ENCODE peak calls at places on chromosomes 12 and 14, in nine cellular contexts. F is heart right ventricle, K is cardiac fibroblast, E is AG04449, P is GM23338, N is fibroblast of pulmonary artery, S is colonic mucosa, H is neural progenitor cell, Z is mesenchymal stem cell. J is an unnamed sample.

GRCh38 chr14:54881235-54881760 is 21.3 kb downstream of the GCH1 start:
- DNase-seq in F (no peak), K (peak; percentile 88), E (no peak), P (no peak), N (peak; percentile 74), S (peak; percentile 45), H (no peak), Z (no peak), J (no peak)

GRCh38 chr12:128910629-128911028 is 57.4 kb downstream of the GLT1D1 start:
- DNase-seq in F (no peak), K (no peak), E (no peak), P (no peak), N (no peak), S (no peak), H (no peak), Z (no peak), J (no peak)

GRCh38 chr12:26028953-26029740 is 70.7 kb downstream of the RASSF8 start:
- DNase-seq in F (peak; percentile 32), K (peak; percentile 80), E (no peak), P (peak; percentile 66), N (peak; percentile 79), S (peak; percentile 31), H (peak; percentile 59), Z (peak; percentile 57), J (no peak)

GRCh38 chr14:36519431-36520321 is at the start of gene NKX2-1:
- DNase-seq in F (no peak), K (no peak), E (no peak), P (peak; percentile 87), N (no peak), S (no peak), H (peak; percentile 61), Z (no peak), J (no peak)

GRCh38 chr12:124416516-124417395 is 121.9 kb downstream of the RFLNA start:
- DNase-seq in F (no peak), K (peak; percentile 53), E (no peak), P (no peak), N (no peak), S (no peak), H (no peak), Z (peak; percentile 65), J (no peak)

GRCh38 chr12:6963741-6964446 is 6.6 kb downstream of the PHB2 start:
- DNase-seq in F (no peak), K (no peak), E (no peak), P (no peak), N (no peak), S (peak; percentile 60), H (no peak), Z (no peak), J (no peak)

GRCh38 chr12:57726151-57726883 is 12.2 kb downstream of the AGAP2 start:
- DNase-seq in F (peak; percentile 81), K (peak; percentile 83), E (peak; percentile 29), P (peak; percentile 96), N (peak; percentile 80), S (peak; percentile 88), H (peak; percentile 93), Z (peak; percentile 83), J (peak; percentile 100)

GRCh38 chr12:100058482-100059029 is 73.8 kb upstream of the ANKS1B start:
- DNase-seq in F (no peak), K (peak; percentile 84), E (peak; percentile 89), P (no peak), N (peak; percentile 91), S (no peak), H (no peak), Z (peak; percentile 90), J (no peak)

GRCh38 chr14:24630872-24631477 is 3.0 kb downstream of the GZMB start:
- DNase-seq in F (no peak), K (peak; percentile 17), E (no peak), P (no peak), N (peak; percentile 36), S (no peak), H (no peak), Z (no peak), J (no peak)

DNA sequence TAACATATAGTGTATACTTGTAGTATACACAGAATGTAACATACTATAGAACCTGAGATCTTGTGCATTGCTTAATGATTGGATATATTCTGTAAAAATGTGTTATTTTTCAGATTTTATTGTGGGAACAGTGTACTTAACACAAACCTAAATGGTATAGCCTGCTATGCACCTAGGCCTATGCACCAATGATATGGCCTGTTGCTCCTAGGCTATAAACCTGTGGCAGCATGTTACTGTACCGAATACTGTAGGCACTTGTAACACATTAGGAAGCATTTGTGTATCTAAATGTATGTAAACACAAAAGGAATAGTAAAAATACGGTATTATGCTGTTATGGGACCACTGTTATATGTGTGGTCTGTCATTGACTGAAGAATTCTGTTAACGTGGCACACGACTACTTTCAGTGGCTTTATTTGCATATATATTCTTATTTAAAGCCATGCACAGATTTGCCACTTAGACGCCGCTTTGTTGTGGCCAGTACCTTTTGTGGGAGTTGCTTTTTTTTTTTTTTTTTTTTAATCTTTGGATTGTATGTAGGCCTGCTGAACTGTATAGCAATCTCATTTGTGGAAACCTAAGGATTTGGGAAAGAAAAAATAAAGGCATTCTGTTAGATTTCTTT is 7.4 kb downstream of the PAPOLA start:
- DNase-seq in F (no peak), K (no peak), E (no peak), P (no peak), N (no peak), S (no peak), H (no peak), Z (no peak), J (no peak)
- H3K4me3 ChIP-seq in F (no peak overlapping the region), K (no peak overlapping the region), E (no peak overlapping the region), P (no peak overlapping the region), N (no peak overlapping the region), S (no peak overlapping the region), H (no peak overlapping the region), Z (no peak overlapping the region), J (no peak overlapping the region)

GRCh38 chr12:114400925-114401324 is 5.0 kb downstream of the TBX5 start:
- DNase-seq in F (peak; percentile 29), K (peak; percentile 34), E (no peak), P (peak; percentile 46), N (peak; percentile 73), S (no peak), H (peak; percentile 48), Z (no peak), J (no peak)
- H3K4me3 ChIP-seq in F (peak overlapping the region; percentile 9), K (no peak overlapping the region), E (no peak overlapping the region), P (peak overlapping the region; percentile 46), N (no peak overlapping the region), S (no peak overlapping the region), H (no peak overlapping the region), Z (peak overlapping the region; percentile 55), J (no peak overlapping the region)

DNA sequence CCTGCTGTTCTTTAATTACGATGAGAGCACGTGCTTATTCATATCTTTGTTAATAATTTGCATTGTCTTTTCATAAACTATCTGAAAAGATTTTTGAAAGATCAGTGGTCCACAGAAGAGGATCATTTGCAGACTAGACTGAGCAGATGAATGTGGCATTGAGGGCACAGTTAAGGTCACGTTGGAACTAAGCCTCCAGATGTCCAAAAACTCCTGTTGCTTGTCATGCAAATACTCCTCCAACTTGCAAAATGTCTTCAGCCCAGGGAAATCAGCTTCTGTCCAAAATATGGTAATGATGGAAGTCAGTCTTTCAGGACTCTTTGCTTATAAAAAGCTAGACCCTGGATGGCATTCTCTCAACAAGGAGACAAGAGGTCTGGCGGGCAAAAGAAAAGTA is 201.6 kb upstream of the TMEM260 start:
- DNase-seq in F (no peak), K (no peak), E (no peak), P (no peak), N (no peak), S (no peak), H (no peak), Z (no peak), J (no peak)
- H3K4me3 ChIP-seq in F (no peak overlapping the region), K (no peak overlapping the region), E (no peak overlapping the region), P (no peak overlapping the region), N (peak overlapping the region; percentile 10), S (no peak overlapping the region), H (no peak overlapping the region), Z (no peak overlapping the region), J (no peak overlapping the region)

DNA sequence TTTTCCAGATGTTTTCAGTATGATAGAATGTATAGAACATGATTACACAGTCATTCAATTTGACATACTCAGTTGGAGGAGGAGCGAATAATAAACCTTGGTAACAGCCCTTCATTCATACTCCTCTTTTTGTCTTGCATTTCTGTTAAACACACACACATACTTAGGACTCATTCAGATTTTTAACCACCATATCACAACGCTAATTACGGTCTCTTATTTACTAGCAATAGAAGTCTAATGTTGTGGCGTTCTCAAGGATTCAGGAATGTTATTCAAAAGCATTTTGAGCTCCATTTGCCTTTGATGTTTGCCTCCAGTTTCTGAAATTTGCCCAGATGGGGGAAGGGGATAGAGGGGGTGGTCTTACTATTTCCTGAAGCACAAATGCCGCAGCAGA is 227.1 kb downstream of the FBXL14 start:
- DNase-seq in F (no peak), K (no peak), E (no peak), P (no peak), N (no peak), S (no peak), H (no peak), Z (no peak), J (no peak)
- H3K4me3 ChIP-seq in F (no peak overlapping the region), K (no peak overlapping the region), E (no peak overlapping the region), P (no peak overlapping the region), N (no peak overlapping the region), S (no peak overlapping the region), H (no peak overlapping the region), Z (no peak overlapping the region), J (no peak overlapping the region)

DNA sequence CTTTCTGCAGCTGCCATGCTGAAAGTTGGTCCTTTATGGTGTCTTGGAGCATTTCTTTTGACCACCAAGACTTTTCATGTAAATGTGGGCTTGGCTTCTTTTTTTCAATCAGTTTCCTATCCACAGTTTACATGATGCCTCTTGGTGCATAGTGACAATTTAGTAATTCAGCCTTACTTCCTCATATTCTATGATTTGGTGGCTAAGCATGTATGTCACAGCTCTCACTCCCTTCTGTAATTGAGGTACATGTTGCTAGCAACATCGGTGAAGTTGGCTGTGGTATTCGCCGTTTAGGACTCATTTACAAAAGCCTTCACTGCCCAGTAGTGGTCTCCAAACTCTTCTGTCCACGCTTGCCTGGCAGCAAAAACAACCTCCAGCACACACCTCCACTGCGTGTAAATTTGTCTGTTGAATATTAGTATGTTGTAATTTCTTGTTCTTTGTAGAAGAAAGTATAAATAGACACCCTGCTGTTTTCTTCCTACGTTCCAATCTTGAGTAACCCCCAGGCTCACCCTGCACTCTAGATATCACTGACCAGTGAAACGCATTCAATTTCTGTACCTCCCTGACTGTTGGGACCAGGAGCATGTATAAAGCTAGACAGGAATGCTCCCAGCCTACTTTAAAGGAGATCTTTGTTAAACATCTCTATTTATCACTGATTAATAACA is 90.3 kb downstream of the PPP2R5C start:
- DNase-seq in F (no peak), K (no peak), E (no peak), P (no peak), N (no peak), S (no peak), H (no peak), Z (no peak), J (no peak)
- H3K4me3 ChIP-seq in F (no peak overlapping the region), K (no peak overlapping the region), E (no peak overlapping the region), P (no peak overlapping the region), N (no peak overlapping the region), S (no peak overlapping the region), H (no peak overlapping the region), Z (no peak overlapping the region), J (no peak overlapping the region)

J was measured in SJSA1.